ENCODE peak calls at places on chromosomes 3 and 15, in ten cellular contexts. P is stomach, O is transverse colon, R is adrenal gland, J is HCT116, N is K562, X is A549, U is breast epithelium, W is spleen, T is uterus. L is an unnamed sample.

GRCh38 chr3:50481992-50482391 is 21.4 kb downstream of the CACNA2D2 start:
- DNase-seq in J (no peak), O (no peak), P (no peak), X (no peak), T (no peak), N (no peak), W (no peak), U (no peak), R (no peak), L (no peak)

GRCh38 chr3:126208182-126208581 is 27.8 kb upstream of the ALDH1L1 start:
- DNase-seq in W (no peak), X (no peak), P (no peak), O (no peak), J (no peak), U (no peak), N (no peak), R (no peak), T (no peak), L (no peak)

GRCh38 chr3:11211531-11212300 is 57.4 kb downstream of the HRH1 start:
- DNase-seq in N (no peak), U (no peak), W (no peak), R (no peak), X (no peak), O (no peak), P (peak), T (peak), J (no peak), L (no peak)

GRCh38 chr15:85377986-85378385 is 2.4 kb upstream of the AKAP13 start:
- DNase-seq in N (no peak), O (no peak), J (no peak), W (no peak), T (no peak), P (no peak), R (no peak), U (no peak), X (no peak), L (no peak)

GRCh38 chr3:12716605-12717121 is 42.4 kb downstream of the TMEM40 start:
- DNase-seq in N (peak), X (no peak), R (no peak), U (no peak), O (no peak), W (no peak), P (no peak), T (no peak), J (no peak), L (no peak)

GRCh38 chr3:33074217-33075067 is 22.5 kb downstream of the GLB1 start:
- DNase-seq in O (peak), W (no peak), R (peak), X (peak), P (peak), U (peak), J (peak), T (no peak), N (peak), L (no peak)

GRCh38 chr3:51717446-51717845 is 10.6 kb downstream of the GRM2 start:
- DNase-seq in J (no peak), T (no peak), O (no peak), W (no peak), R (no peak), P (no peak), U (no peak), X (no peak), N (no peak), L (no peak)

GRCh38 chr3:14565791-14566588 is 25.8 kb upstream of the GRIP2 start:
- DNase-seq in J (no peak), P (peak), U (no peak), O (no peak), N (no peak), W (no peak), R (no peak), X (no peak), T (no peak), L (no peak)

GRCh38 chr3:29683306-29683993 is 402.6 kb downstream of the RBMS3 start:
- DNase-seq in N (no peak), P (no peak), O (no peak), W (no peak), U (no peak), X (peak), J (no peak), T (no peak), R (no peak), L (no peak)

DNA sequence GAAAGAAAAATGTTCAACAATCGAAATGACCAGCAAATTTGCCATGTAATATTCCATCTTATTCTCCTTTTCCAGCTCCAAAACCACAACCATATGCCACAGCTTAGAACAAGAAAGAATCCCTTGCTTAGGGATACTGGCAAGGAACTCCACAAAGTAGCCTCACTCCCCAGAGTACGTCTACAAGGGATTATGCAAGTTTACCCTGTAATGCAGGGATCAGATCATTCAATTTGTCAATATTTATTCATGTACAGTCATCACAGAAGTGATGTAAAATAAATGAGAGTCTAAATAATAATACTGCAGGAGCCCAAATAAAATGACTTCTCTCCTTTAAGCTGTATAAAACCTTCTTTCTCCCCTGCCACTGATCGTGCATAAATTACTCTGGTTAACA is 23.5 kb upstream of the MYO1E start:
- DNase-seq in N (no peak), U (no peak), P (no peak), R (no peak), X (peak), T (no peak), J (no peak), O (no peak), W (no peak), L (no peak)
- TF ChIP-seq POLR2A in N (no peak), U (no peak), P (no peak), R (no peak), X (no peak), T (no peak), J (no peak), O (no peak), W (no peak), L (no peak)

DNA sequence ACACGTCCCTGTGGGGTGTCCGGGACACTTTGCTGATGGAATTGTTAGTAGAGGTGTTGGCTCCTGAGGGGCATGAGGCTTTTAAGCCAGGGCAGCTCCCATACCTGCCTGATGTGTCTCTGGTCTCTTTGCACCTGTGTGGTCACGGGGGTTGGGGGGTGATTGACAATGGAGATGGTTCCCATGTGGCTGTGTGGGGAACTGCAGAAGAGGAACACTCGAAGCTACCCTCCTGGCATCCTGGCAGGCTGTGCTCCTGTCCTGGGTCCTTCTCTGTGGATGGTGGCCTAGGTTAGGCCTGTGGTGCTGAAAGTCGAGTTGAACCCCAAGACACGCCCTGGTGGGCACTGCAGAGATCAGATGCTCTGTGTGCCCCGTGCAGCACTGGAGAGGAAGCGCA is 73.4 kb downstream of the HMCES start:
- DNase-seq in J (no peak), P (no peak), R (no peak), T (no peak), N (peak), W (no peak), U (no peak), O (no peak), X (no peak), L (no peak)
- H3K4me3 ChIP-seq in J (no peak), P (no peak), R (no peak), T (no peak), N (no peak), W (no peak), U (no peak), O (no peak), X (no peak), L (no peak)

DNA sequence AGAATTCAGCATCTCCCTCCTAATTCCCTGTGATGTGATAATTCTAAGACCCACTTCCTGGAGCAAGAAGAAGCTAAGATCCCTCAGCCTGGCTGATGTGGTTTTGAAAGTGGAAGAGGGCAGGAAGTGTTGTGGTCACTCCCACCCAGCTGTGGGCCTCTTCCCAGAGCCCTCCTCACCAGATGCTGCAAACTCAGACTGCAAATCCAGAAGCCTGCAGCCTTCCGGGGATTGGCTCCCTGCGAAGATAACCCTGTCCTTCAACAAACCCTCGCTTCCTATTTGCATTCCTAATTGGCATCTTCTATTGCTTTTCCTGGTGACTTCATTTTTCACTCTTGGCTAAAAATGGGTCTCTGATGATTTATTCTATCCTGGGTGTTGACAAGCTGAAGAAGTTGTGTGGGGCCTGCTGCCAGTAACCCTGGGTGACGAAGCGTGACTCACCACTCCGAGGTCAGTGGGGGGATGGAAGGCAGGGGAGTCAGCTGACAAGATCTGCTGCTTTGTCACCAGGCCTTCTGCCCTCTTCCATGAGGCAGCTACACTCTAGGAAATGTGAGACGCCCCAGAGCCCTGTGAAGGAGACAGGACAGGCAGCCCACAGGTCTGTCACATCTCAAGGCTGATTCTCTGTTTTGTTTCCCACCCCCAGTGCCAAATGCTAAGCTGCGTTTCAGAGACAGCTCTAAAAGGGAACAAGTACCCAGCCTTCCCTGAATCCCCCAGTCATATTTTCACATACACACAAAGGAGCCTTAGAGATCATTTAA is 99.7 kb upstream of the LIPC start:
- DNase-seq in W (peak), X (peak), O (peak), J (peak), R (peak), N (peak), P (peak), T (peak), U (peak), L (no peak)
- TF ChIP-seq POLR2A in W (no peak), X (peak), O (no peak), J (peak), R (peak), N (peak), P (no peak), T (no peak), U (no peak), L (no peak)

GRCh38 chr15:40241305-40242215 is 2.7 kb downstream of the PAK6 start:
- DNase-seq in J (no peak), T (no peak), X (no peak), O (no peak), P (peak), R (no peak), N (no peak), W (peak), U (peak), L (peak)
- H3K4me3 ChIP-seq in J (no peak), T (no peak), X (no peak), O (no peak), P (no peak), R (no peak), N (no peak), W (no peak), U (peak), L (no peak)

L was measured in vagina.